ENCODE peak calls at places on chromosomes 7 and 10, in seven cellular contexts. W, T, M, J, G, E and H are unnamed samples.

GRCh38 chr10:61939575-61940301 is 38.2 kb downstream of the ARID5B start:
- DNase-seq in E (no peak), M (no peak), J (no peak), T (peak), W (no peak), G (no peak), H (no peak)

GRCh38 chr7:2017914-2018785 is 214.6 kb downstream of the MAD1L1 start:
- DNase-seq in E (no peak), G (peak), J (no peak), T (no peak), M (no peak), W (peak), H (no peak)

GRCh38 chr7:86469680-86470295 is 173.9 kb upstream of the GRM3 start:
- DNase-seq in M (peak), W (peak), J (no peak), T (peak), E (peak), G (peak), H (peak)

GRCh38 chr7:155002411-155003214 is at the start of gene PAXIP1:
- DNase-seq in J (peak), G (peak), E (peak), T (peak), M (no peak), W (peak), H (peak)

GRCh38 chr10:87585565-87586514 is 73.8 kb upstream of the PAPSS2 start:
- DNase-seq in M (no peak), E (no peak), W (no peak), T (no peak), J (no peak), G (no peak), H (peak)

GRCh38 chr10:78947226-78947625 is 121.5 kb upstream of the ZMIZ1 start:
- DNase-seq in M (peak), T (no peak), W (no peak), E (no peak), J (no peak), G (no peak), H (no peak)

GRCh38 chr7:149161241-149161848 is 14.1 kb downstream of the ZNF398 start:
- DNase-seq in E (no peak), W (no peak), J (no peak), T (no peak), M (no peak), G (no peak), H (no peak)

GRCh38 chr7:85483205-85483604 is 296.3 kb upstream of the SEMA3D start:
- DNase-seq in E (no peak), W (no peak), T (peak), J (no peak), G (no peak), M (no peak), H (no peak)

GRCh38 chr7:43895847-43896415 is 10.5 kb downstream of the URGCP start:
- DNase-seq in J (no peak), G (no peak), M (no peak), E (no peak), W (no peak), T (no peak), H (no peak)

GRCh38 chr10:102504179-102504975 is 605 bp downstream of the SUFU start:
- DNase-seq in G (peak), E (peak), M (no peak), J (peak), W (peak), T (no peak), H (peak)

GRCh38 chr10:79162861-79163662 is 94.3 kb downstream of the ZMIZ1 start:
- DNase-seq in G (no peak), E (no peak), J (no peak), T (peak), M (no peak), W (no peak), H (no peak)

GRCh38 chr10:11898372-11899066 is 75.4 kb downstream of the PROSER2 start:
- DNase-seq in W (no peak), E (no peak), J (no peak), T (no peak), M (no peak), G (no peak), H (peak)

GRCh38 chr7:86846494-86847190 is 202.9 kb downstream of the GRM3 start:
- DNase-seq in G (no peak), W (no peak), T (no peak), E (no peak), M (peak), J (no peak), H (peak)

GRCh38 chr10:58950618-58951017 is 225.8 kb upstream of the PHYHIPL start:
- DNase-seq in G (no peak), W (no peak), E (no peak), J (no peak), M (no peak), T (peak), H (no peak)

GRCh38 chr7:151088019-151088855 is 2.0 kb downstream of the AGAP3 start:
- DNase-seq in J (peak), G (peak), E (no peak), M (no peak), T (peak), W (no peak), H (no peak)

GRCh38 chr10:29370092-29370611 is 81.3 kb downstream of the LYZL1 start:
- DNase-seq in W (no peak), G (no peak), J (no peak), E (no peak), T (no peak), M (no peak), H (no peak)

GRCh38 chr7:73526892-73527821 is 5.1 kb upstream of the BAZ1B start:
- DNase-seq in J (no peak), G (no peak), M (peak), E (peak), W (no peak), T (no peak), H (no peak)

GRCh38 chr10:110364531-110364937 is 59.8 kb upstream of the SMNDC1 start:
- DNase-seq in J (no peak), E (peak), W (no peak), M (no peak), T (no peak), G (no peak), H (no peak)

GRCh38 chr10:128979405-128979804 is 487.6 kb upstream of the MGMT start:
- DNase-seq in G (no peak), T (no peak), E (no peak), W (no peak), M (no peak), J (no peak), H (no peak)

GRCh38 chr10:132110091-132110490 is 44.3 kb downstream of the JAKMIP3 start:
- DNase-seq in T (no peak), J (peak), W (peak), G (no peak), M (no peak), E (no peak), H (no peak)

GRCh38 chr7:11675163-11675562 is 156.8 kb downstream of the THSD7A start:
- DNase-seq in E (no peak), W (no peak), T (no peak), M (no peak), J (no peak), G (no peak), H (no peak)

GRCh38 chr7:21426958-21427860 is 674 bp upstream of the SP4 start:
- DNase-seq in J (peak), G (peak), E (peak), W (peak), M (peak), T (peak), H (peak)

GRCh38 chr7:38463277-38464224 is 167.6 kb downstream of the AMPH start:
- DNase-seq in J (peak), W (peak), T (peak), E (peak), M (no peak), G (no peak), H (peak)

GRCh38 chr10:71857934-71858890 is 7.2 kb upstream of the PSAP start:
- DNase-seq in J (no peak), M (no peak), T (no peak), W (peak), E (no peak), G (no peak), H (no peak)

GRCh38 chr10:124319926-124320391 is 98.8 kb downstream of the OAT start:
- DNase-seq in E (no peak), T (peak), M (no peak), J (no peak), W (no peak), G (no peak), H (no peak)

GRCh38 chr10:16987129-16987670 is 142.4 kb downstream of the CUBN start:
- DNase-seq in W (no peak), M (no peak), J (no peak), E (no peak), T (peak), G (no peak), H (no peak)